ENCODE peak calls at places on chromosomes 13 and 19, in seven cellular contexts. R is heart left ventricle, V is tibial nerve, E is adrenal gland, N is stomach, C is gastrocnemius medialis, X is Peyer's patch. Z is an unnamed sample.

GRCh38 chr19:51891193-51891747 is 3.5 kb upstream of the ZNF577 start:
- DNase-seq in R (no peak), V (no peak), E (no peak), N (no peak), C (no peak), X (no peak), Z (no peak)

GRCh38 chr13:49694446-49694845 is 3.2 kb upstream of the EBPL start:
- DNase-seq in R (no peak), V (no peak), E (no peak), N (no peak), C (no peak), X (no peak), Z (no peak)

GRCh38 chr19:13001502-13002388 is 6.5 kb downstream of the NFIX start:
- DNase-seq in R (peak), V (peak), E (no peak), N (peak), C (peak), X (no peak), Z (no peak)

GRCh38 chr13:73934215-73934623 is 200.0 kb downstream of the KLF12 start:
- DNase-seq in R (no peak), V (no peak), E (no peak), N (no peak), C (no peak), X (no peak), Z (no peak)

GRCh38 chr13:45396548-45397095 is 21.6 kb downstream of the SLC25A30 start:
- DNase-seq in R (no peak), V (no peak), E (no peak), N (peak), C (no peak), X (no peak), Z (no peak)

GRCh38 chr19:10612515-10613119 is 12.7 kb upstream of the SLC44A2 start:
- DNase-seq in R (peak), V (peak), E (peak), N (peak), C (peak), X (peak), Z (no peak)

GRCh38 chr19:16153582-16154336 is 10.3 kb downstream of the HSH2D start:
- DNase-seq in R (no peak), V (no peak), E (no peak), N (no peak), C (no peak), X (no peak), Z (no peak)

GRCh38 chr13:52739468-52740071 is at the start of gene CNMD:
- DNase-seq in R (no peak), V (no peak), E (no peak), N (no peak), C (no peak), X (no peak), Z (no peak)

GRCh38 chr13:60627071-60627686 is 230.2 kb downstream of the TDRD3 start:
- DNase-seq in R (no peak), V (peak), E (no peak), N (no peak), C (no peak), X (no peak), Z (no peak)

GRCh38 chr13:23673354-23673753 is 103.1 kb downstream of the TNFRSF19 start:
- DNase-seq in R (no peak), V (no peak), E (no peak), N (no peak), C (peak), X (no peak), Z (no peak)

GRCh38 chr13:67152123-67152522 is 78.0 kb downstream of the PCDH9 start:
- DNase-seq in R (no peak), V (no peak), E (no peak), N (no peak), C (no peak), X (no peak), Z (no peak)

GRCh38 chr19:2627319-2627829 is 75.1 kb downstream of the GNG7 start:
- DNase-seq in R (peak), V (peak), E (peak), N (peak), C (peak), X (peak), Z (peak)

GRCh38 chr13:44267966-44268365 is 105.7 kb upstream of the SERP2 start:
- DNase-seq in R (no peak), V (no peak), E (no peak), N (no peak), C (no peak), X (no peak), Z (no peak)

GRCh38 chr13:51849145-51850101 is 4.4 kb upstream of the TMEM272 start:
- DNase-seq in R (no peak), V (no peak), E (no peak), N (no peak), C (no peak), X (no peak), Z (no peak)

GRCh38 chr19:16702123-16702522 is 17.5 kb upstream of the NWD1 start:
- DNase-seq in R (no peak), V (peak), E (no peak), N (no peak), C (peak), X (no peak), Z (no peak)

GRCh38 chr19:43957891-43958290 is 6.9 kb downstream of the ZNF221 start:
- DNase-seq in R (no peak), V (no peak), E (no peak), N (no peak), C (no peak), X (no peak), Z (no peak)

GRCh38 chr13:25352806-25353205 is 19.0 kb upstream of the ATP8A2 start:
- DNase-seq in R (no peak), V (no peak), E (no peak), N (no peak), C (no peak), X (no peak), Z (no peak)

GRCh38 chr13:105921711-105922110 is 613.8 kb downstream of the EFNB2 start:
- DNase-seq in R (no peak), V (no peak), E (no peak), N (no peak), C (no peak), X (no peak), Z (no peak)

GRCh38 chr13:100563779-100564178 is 24.8 kb downstream of the GGACT start:
- DNase-seq in R (no peak), V (no peak), E (no peak), N (no peak), C (no peak), X (no peak), Z (no peak)

GRCh38 chr13:100542546-100543156 is 45.9 kb downstream of the GGACT start:
- DNase-seq in R (no peak), V (no peak), E (no peak), N (no peak), C (no peak), X (peak), Z (no peak)

GRCh38 chr13:62158520-62158919 is 742.9 kb upstream of the PCDH20 start:
- DNase-seq in R (no peak), V (no peak), E (no peak), N (no peak), C (no peak), X (no peak), Z (no peak)

GRCh38 chr13:32585625-32586021 is 629 bp upstream of the PDS5B start:
- DNase-seq in R (no peak), V (no peak), E (peak), N (no peak), C (no peak), X (no peak), Z (no peak)

GRCh38 chr13:39897636-39898035 is 242.2 kb downstream of the COG6 start:
- DNase-seq in R (no peak), V (no peak), E (no peak), N (no peak), C (no peak), X (no peak), Z (no peak)

GRCh38 chr13:85798999-85799646 is at the start of gene SLITRK6:
- DNase-seq in R (no peak), V (no peak), E (no peak), N (no peak), C (no peak), X (no peak), Z (no peak)

GRCh38 chr19:33063356-33064116 is 1.2 kb downstream of the RHPN2 start:
- DNase-seq in R (no peak), V (no peak), E (no peak), N (peak), C (no peak), X (peak), Z (no peak)

GRCh38 chr13:58804832-58805231 is 1173.3 kb downstream of the PCDH17 start:
- DNase-seq in R (no peak), V (no peak), E (no peak), N (no peak), C (no peak), X (no peak), Z (no peak)

GRCh38 chr19:51807111-51807701 is 12.2 kb downstream of the FPR3 start:
- DNase-seq in R (no peak), V (no peak), E (no peak), N (no peak), C (no peak), X (no peak), Z (no peak)

GRCh38 chr13:37597477-37597876 is 1.1 kb downstream of the POSTN start:
- DNase-seq in R (no peak), V (no peak), E (no peak), N (no peak), C (no peak), X (no peak), Z (no peak)

GRCh38 chr13:35953537-35954206 is 177.5 kb downstream of the DCLK1 start:
- DNase-seq in R (no peak), V (peak), E (peak), N (peak), C (peak), X (no peak), Z (no peak)

GRCh38 chr13:95335667-95336066 is 34.4 kb upstream of the ABCC4 start:
- DNase-seq in R (no peak), V (no peak), E (no peak), N (no peak), C (no peak), X (no peak), Z (no peak)

GRCh38 chr13:44218501-44219240 is 155.0 kb upstream of the SERP2 start:
- DNase-seq in R (peak), V (peak), E (no peak), N (peak), C (peak), X (no peak), Z (no peak)

GRCh38 chr13:52447354-52447753 is 3.1 kb downstream of the VPS36 start:
- DNase-seq in R (no peak), V (no peak), E (no peak), N (no peak), C (no peak), X (no peak), Z (no peak)

GRCh38 chr13:43894438-43894837 is 14.7 kb downstream of the LACC1 start:
- DNase-seq in R (no peak), V (no peak), E (no peak), N (no peak), C (no peak), X (no peak), Z (no peak)

GRCh38 chr19:38304352-38304865 is 358 bp downstream of the C19orf33 start:
- DNase-seq in R (no peak), V (no peak), E (no peak), N (no peak), C (no peak), X (no peak), Z (no peak)

GRCh38 chr13:64697226-64697625 is 2532.9 kb downstream of the PCDH9 start:
- DNase-seq in R (no peak), V (no peak), E (no peak), N (no peak), C (no peak), X (no peak), Z (no peak)

GRCh38 chr13:23778007-23778687 is 111.1 kb downstream of the MIPEP start:
- DNase-seq in R (no peak), V (no peak), E (no peak), N (no peak), C (no peak), X (no peak), Z (no peak)

GRCh38 chr19:44548736-44549135 is 19.3 kb upstream of the CEACAM20 start:
- DNase-seq in R (no peak), V (no peak), E (no peak), N (no peak), C (no peak), X (no peak), Z (no peak)

GRCh38 chr13:47790755-47791154 is 210.3 kb downstream of the SUCLA2 start:
- DNase-seq in R (no peak), V (no peak), E (no peak), N (no peak), C (no peak), X (no peak), Z (no peak)

DNA sequence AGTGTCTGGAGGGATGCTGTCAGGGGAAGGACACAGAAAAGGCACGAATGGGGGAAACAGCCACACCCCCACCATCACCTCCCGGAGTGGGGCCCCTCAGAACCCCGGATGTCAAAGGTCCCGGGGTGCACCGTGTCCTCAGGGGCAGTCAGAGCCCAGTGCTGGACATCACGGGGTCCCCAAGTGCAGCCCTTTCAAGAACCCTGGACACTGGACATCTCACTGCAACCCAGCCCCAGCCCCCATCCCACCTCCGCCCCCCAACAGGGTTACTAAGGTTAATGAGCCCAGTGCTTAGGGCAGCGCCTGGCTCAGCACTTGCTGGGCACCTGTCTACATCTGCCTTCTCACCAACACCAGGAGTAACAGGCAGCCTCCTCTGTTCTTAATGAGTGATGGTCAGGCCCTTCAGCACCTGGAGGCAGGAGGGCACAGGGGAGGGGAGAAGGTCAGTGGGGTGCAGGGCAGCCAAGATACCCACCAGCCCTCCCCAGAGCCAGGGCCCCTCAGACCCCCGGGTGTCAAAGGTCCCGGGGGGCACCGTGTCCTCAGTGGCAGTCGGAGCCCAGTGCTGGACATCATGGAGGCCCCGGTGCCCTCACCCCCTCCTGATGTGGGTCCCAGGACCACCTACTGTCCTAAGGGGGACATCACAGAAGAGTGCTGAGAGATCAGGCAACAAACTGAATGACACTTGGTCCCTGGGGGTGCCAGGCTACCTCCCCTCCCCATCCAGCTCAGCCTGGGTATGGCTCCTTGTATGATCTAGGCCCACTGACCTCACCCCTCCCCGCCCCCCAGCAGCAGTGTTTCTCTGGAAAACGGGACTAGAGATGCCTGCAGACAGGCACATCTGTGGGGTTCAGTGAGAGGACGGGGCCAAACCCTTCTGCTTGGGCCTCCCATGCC is 9.0 kb downstream of the ACP4 start:
- DNase-seq in R (no peak), V (no peak), E (no peak), N (no peak), C (no peak), X (no peak), Z (no peak)
- TF ChIP-seq POLR2A in R (no peak), V (no peak), E (no peak), N (no peak), C (no peak), X (no peak), Z (no peak)

DNA sequence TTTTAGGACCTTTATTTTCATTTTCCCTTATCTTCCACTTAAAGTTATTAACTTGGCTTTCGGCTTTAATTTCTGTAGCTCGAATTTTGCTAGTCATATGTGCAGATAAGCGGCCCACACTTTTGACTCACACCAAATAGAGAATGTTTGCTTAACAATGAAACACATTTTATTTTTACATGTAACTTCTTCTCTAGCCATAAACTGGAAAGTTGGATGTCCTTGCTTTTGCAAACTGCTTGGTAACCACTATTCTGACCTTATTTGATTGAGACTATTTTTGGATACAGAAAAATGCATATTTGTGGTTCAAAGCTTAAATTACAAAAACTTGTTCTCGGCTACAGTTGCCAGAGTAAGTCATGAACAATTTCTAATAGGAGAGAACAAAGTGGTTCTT is 600.0 kb downstream of the KCTD12 start:
- DNase-seq in R (no peak), V (no peak), E (no peak), N (no peak), C (no peak), X (no peak), Z (no peak)
- H3K27ac ChIP-seq in R (no peak), V (peak), E (no peak), N (no peak), C (no peak), X (no peak), Z (no peak)

DNA sequence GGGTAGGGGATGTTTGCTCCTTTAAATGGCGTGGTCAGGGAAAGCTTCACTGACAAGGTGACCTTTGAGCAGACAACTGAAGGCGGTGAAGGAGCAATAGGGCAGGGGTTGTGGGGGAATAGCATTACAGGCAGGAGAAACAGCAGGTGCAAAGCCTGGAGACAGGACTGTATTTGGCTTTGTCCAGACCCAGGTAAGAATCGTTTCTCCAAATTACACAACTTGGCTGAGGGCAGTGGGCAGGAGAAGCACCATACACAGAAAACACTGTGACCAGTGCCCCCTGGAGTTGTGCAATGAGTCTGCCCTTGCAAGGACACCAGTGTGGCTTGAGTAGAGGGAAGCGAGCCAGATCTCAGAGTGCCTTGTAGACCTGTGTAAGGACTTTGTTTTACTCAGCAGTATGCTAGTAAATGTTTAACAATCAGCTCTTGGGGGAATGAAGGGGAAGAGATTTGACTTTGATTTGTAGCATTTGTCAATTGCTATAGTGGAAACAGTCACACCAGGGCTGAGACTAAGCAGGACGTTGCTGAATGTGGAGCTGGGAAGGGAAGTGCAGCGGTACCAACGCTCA is 360.0 kb downstream of the DCT start:
- DNase-seq in R (no peak), V (no peak), E (no peak), N (peak), C (no peak), X (peak), Z (no peak)
- TF ChIP-seq CTCF in R (no peak), V (no peak), E (no peak), N (no peak), C (no peak), X (peak), Z (no peak)

DNA sequence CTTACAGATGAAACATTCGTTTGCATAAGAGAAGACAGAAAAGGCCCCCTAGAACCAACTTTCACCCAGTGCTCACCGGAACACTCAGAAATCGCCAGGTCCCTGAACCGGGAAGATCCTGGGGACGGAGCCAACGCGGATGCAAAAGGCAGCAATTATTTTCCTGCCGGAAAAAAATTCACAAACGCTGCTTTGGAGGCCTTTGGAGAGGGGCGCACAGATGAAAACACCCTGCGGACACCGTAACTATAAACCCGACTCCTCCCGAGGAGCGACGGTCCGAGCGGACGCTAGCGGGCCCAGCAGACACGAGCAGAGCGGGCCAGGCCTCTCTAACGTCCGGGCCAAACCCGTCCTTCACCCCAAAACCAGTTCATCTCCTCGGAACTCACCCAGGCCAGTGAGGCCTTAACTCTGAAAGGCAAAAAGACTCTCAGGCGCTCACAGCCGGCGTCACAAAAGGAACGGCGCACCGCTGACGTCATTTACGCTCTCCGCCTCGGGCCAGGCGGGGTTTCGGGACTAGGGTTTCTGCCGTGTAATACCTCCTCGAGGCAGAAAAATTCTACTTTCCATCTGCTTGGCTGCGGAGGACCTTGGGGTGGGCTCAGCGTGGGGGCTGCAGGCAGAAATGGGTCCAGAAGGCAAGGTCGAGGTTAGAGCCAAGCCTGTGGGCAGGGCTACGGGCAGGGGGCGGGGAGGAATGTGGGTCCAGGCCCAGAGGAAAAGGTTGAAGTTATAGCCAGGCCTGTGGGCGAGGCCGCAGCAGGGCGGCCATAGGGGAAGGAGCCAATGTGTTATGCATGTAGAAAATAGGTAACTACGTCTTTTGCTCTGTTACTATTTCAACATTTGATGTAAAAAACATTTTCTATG is at the start of gene ZNF426:
- DNase-seq in R (peak), V (peak), E (peak), N (peak), C (peak), X (peak), Z (peak)
- TF ChIP-seq POLR2A in R (peak), V (peak), E (peak), N (no peak), C (peak), X (no peak), Z (no peak)

DNA sequence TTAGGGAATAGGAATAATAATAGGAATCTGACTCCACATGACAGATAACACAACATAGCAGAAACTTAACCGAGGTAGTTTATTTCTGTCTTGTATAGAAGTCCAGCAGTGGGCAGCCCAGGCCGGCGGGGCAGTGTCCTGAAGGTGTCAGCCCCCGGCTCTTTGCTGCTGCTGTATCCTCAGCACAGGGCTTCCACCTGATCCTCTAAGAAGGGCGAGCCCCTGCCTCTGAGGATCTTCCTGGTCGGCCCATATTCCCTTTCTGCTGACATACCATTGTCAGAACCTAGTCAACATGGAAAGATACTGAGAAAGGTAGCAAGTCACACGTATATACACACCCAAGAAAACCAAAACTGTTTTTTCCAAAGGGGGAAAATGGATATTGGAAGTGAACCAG is 56.2 kb upstream of the GPR183 start:
- DNase-seq in R (no peak), V (no peak), E (no peak), N (no peak), C (no peak), X (no peak), Z (no peak)
- H3K27ac ChIP-seq in R (no peak), V (no peak), E (no peak), N (no peak), C (peak), X (peak), Z (no peak)